ENCODE peak calls at places on chromosomes 16 and 17, in eight cellular contexts. B is pancreas; F is stimulated activated CD4-positive, alpha-beta T cell treated with anti-CD3 and anti-CD28 coated beads, TNF-alpha, amount 100 ng/mL, for 1 hour; O is fibroblast of lung; R is activated CD4-positive, alpha-beta T cell treated with anti-CD3 and anti-CD28 coated beads, Interleukin-2, amount 50 U/mL, for 1 hour; Z is PC-3; N is astrocyte of the cerebellum; W is activated gamma-delta T cell. A is an unnamed sample.

GRCh38 chr17:77325537-77325825 is 184.7 kb downstream of the SEC14L1 start:
- DNase-seq in B (no peak), F (no peak), O (no peak), R (no peak), Z (no peak), N (no peak), W (no peak), A (no peak)

GRCh38 chr17:64608571-64608981 is 53.5 kb downstream of the SMURF2 start:
- DNase-seq in B (no peak), F (no peak), O (peak; percentile 59), R (no peak), Z (peak; percentile 53), N (no peak), W (no peak), A (no peak)

GRCh38 chr16:64841071-64841470 is 280.8 kb downstream of the CDH11 start:
- DNase-seq in B (no peak), F (no peak), O (no peak), R (no peak), Z (no peak), N (no peak), W (no peak), A (no peak)

GRCh38 chr16:64925166-64925565 is 196.7 kb downstream of the CDH11 start:
- DNase-seq in B (no peak), F (no peak), O (no peak), R (no peak), Z (no peak), N (no peak), W (no peak), A (no peak)

GRCh38 chr17:510223-510917 is 157.8 kb upstream of the RPH3AL start:
- DNase-seq in B (no peak), F (no peak), O (no peak), R (no peak), Z (no peak), N (no peak), W (no peak), A (no peak)

GRCh38 chr17:17725853-17726720 is 44.8 kb downstream of the RAI1 start:
- DNase-seq in B (no peak), F (no peak), O (no peak), R (no peak), Z (no peak), N (no peak), W (no peak), A (no peak)

GRCh38 chr16:11666108-11667055 is 1.9 kb upstream of the SNN start:
- DNase-seq in B (no peak), F (no peak), O (no peak), R (no peak), Z (no peak), N (no peak), W (no peak), A (no peak)

GRCh38 chr17:9324864-9325263 is 250.8 kb downstream of the STX8 start:
- DNase-seq in B (peak; percentile 65), F (no peak), O (no peak), R (no peak), Z (no peak), N (no peak), W (no peak), A (no peak)

GRCh38 chr17:13393841-13394710 is 207.7 kb downstream of the HS3ST3A1 start:
- DNase-seq in B (no peak), F (no peak), O (peak; percentile 94), R (no peak), Z (peak; percentile 20), N (no peak), W (no peak), A (no peak)

GRCh38 chr16:80105160-80105559 is 435.6 kb upstream of the DYNLRB2 start:
- DNase-seq in B (no peak), F (no peak), O (peak; percentile 74), R (no peak), Z (peak; percentile 79), N (no peak), W (no peak), A (no peak)

GRCh38 chr17:57662644-57663308 is 82.3 kb downstream of the CCDC182 start:
- DNase-seq in B (peak; percentile 90), F (no peak), O (peak; percentile 99), R (peak; percentile 16), Z (peak; percentile 100), N (peak; percentile 97), W (no peak), A (peak; percentile 41)

GRCh38 chr17:2101448-2102257 is 46.8 kb downstream of the HIC1 start:
- DNase-seq in B (peak; percentile 73), F (no peak), O (peak; percentile 89), R (peak; percentile 28), Z (peak; percentile 94), N (no peak), W (no peak), A (no peak)

GRCh38 chr16:23676924-23677480 is 1.7 kb upstream of the PLK1 start:
- DNase-seq in B (peak; percentile 50), F (no peak), O (no peak), R (no peak), Z (peak; percentile 33), N (no peak), W (no peak), A (no peak)

GRCh38 chr17:27762527-27763305 is 37.6 kb downstream of the NOS2 start:
- DNase-seq in B (no peak), F (no peak), O (peak; percentile 29), R (no peak), Z (peak; percentile 28), N (no peak), W (no peak), A (no peak)

GRCh38 chr17:71276071-71276470 is 844.7 kb upstream of the SOX9 start:
- DNase-seq in B (no peak), F (no peak), O (peak; percentile 65), R (no peak), Z (no peak), N (no peak), W (no peak), A (no peak)

GRCh38 chr16:85592700-85593502 is 20.2 kb upstream of the GSE1 start:
- DNase-seq in B (no peak), F (no peak), O (peak; percentile 68), R (no peak), Z (peak; percentile 14), N (no peak), W (no peak), A (no peak)

GRCh38 chr16:80341242-80341641 is 199.6 kb upstream of the DYNLRB2 start:
- DNase-seq in B (no peak), F (no peak), O (no peak), R (no peak), Z (no peak), N (no peak), W (no peak), A (no peak)

GRCh38 chr16:51061355-51061754 is 89.7 kb downstream of the SALL1 start:
- DNase-seq in B (no peak), F (no peak), O (no peak), R (no peak), Z (no peak), N (no peak), W (no peak), A (no peak)

GRCh38 chr16:1787322-1788094 is 4.7 kb downstream of the NUBP2 start:
- DNase-seq in B (no peak), F (no peak), O (no peak), R (no peak), Z (no peak), N (no peak), W (no peak), A (no peak)

GRCh38 chr16:20743591-20743990 is 2.0 kb upstream of the THUMPD1 start:
- DNase-seq in B (no peak), F (no peak), O (no peak), R (no peak), Z (no peak), N (no peak), W (no peak), A (no peak)

GRCh38 chr17:79414063-79414462 is 196.8 kb downstream of the RBFOX3 start:
- DNase-seq in B (no peak), F (no peak), O (no peak), R (no peak), Z (no peak), N (no peak), W (no peak), A (peak; percentile 12)

GRCh38 chr17:42312285-42313130 is 24.2 kb downstream of the STAT5A start:
- DNase-seq in B (peak; percentile 74), F (peak; percentile 49), O (peak; percentile 70), R (peak; percentile 75), Z (no peak), N (peak; percentile 45), W (peak; percentile 60), A (peak; percentile 82)

GRCh38 chr17:2751482-2751881 is 2.0 kb upstream of the CCDC92B start:
- DNase-seq in B (no peak), F (no peak), O (no peak), R (no peak), Z (no peak), N (no peak), W (no peak), A (no peak)

GRCh38 chr16:66515543-66516171 is 34.3 kb downstream of the TK2 start:
- DNase-seq in B (no peak), F (no peak), O (peak; percentile 84), R (no peak), Z (peak; percentile 19), N (peak; percentile 81), W (no peak), A (no peak)

GRCh38 chr16:30992381-30992780 is 7.4 kb downstream of the HSD3B7 start:
- DNase-seq in B (no peak), F (no peak), O (no peak), R (no peak), Z (no peak), N (no peak), W (no peak), A (no peak)

GRCh38 chr17:7893226-7893880 is 4.8 kb downstream of the CHD3 start:
- DNase-seq in B (peak; percentile 5), F (no peak), O (peak; percentile 8), R (no peak), Z (no peak), N (no peak), W (no peak), A (no peak)

GRCh38 chr17:2792541-2793169 is 3.6 kb upstream of the RAP1GAP2 start:
- DNase-seq in B (no peak), F (no peak), O (no peak), R (peak; percentile 37), Z (no peak), N (no peak), W (peak; percentile 55), A (no peak)

GRCh38 chr17:60077672-60078519 is 825 bp downstream of the HEATR6 start:
- DNase-seq in B (no peak), F (no peak), O (peak; percentile 30), R (peak; percentile 33), Z (no peak), N (no peak), W (no peak), A (no peak)

GRCh38 chr17:42378597-42379594 is 9.3 kb downstream of the STAT3 start:
- DNase-seq in B (no peak), F (no peak), O (peak; percentile 42), R (no peak), Z (no peak), N (no peak), W (no peak), A (no peak)

GRCh38 chr17:64657610-64658125 is 4.4 kb downstream of the SMURF2 start:
- DNase-seq in B (no peak), F (no peak), O (no peak), R (no peak), Z (no peak), N (no peak), W (no peak), A (no peak)

GRCh38 chr16:25224731-25225319 is 8.1 kb downstream of the AQP8 start:
- DNase-seq in B (no peak), F (no peak), O (no peak), R (no peak), Z (no peak), N (no peak), W (no peak), A (no peak)

A was measured in NCI-H1694.